ENCODE peak calls at places on chromosome 17, in six cellular contexts. One of them, this sample, is unnamed.
A peak's percentile ranks its signal among the peaks of the same experiment; 100 is the strongest.

GRCh38 chr17:60747069-60747808 is 69.6 kb downstream of the BCAS3 start:
- DNase-seq in GM12878: no peak
- DNase-seq in Peyer's patch: no peak
- DNase-seq in iPS DF 6.9: peak; percentile 5
- DNase-seq in GM12892: no peak
- DNase-seq in stimulated activated naive CD8-positive, alpha-beta T cell treated with anti-CD3 and anti-CD28 coated beads, Interleukin-15, Interleukin-2, amounts not matched to agents 100 U/mL and 50 U/mL, for 24 hours: no peak
- DNase-seq in this sample: no peak

GRCh38 chr17:37068266-37068665 is 119.5 kb downstream of the AATF start:
- DNase-seq in GM12878: no peak
- DNase-seq in Peyer's patch: peak; percentile 55
- DNase-seq in iPS DF 6.9: no peak
- DNase-seq in GM12892: no peak
- DNase-seq in stimulated activated naive CD8-positive, alpha-beta T cell treated with anti-CD3 and anti-CD28 coated beads, Interleukin-15, Interleukin-2, amounts not matched to agents 100 U/mL and 50 U/mL, for 24 hours: no peak
- DNase-seq in this sample: no peak

GRCh38 chr17:40323731-40324650 is 15.0 kb downstream of the RARA start:
- DNase-seq in GM12878: no peak
- DNase-seq in Peyer's patch: peak; percentile 73
- DNase-seq in iPS DF 6.9: no peak
- DNase-seq in GM12892: no peak
- DNase-seq in stimulated activated naive CD8-positive, alpha-beta T cell treated with anti-CD3 and anti-CD28 coated beads, Interleukin-15, Interleukin-2, amounts not matched to agents 100 U/mL and 50 U/mL, for 24 hours: peak; percentile 81
- DNase-seq in this sample: peak; percentile 50

GRCh38 chr17:69525920-69526841 is 111.7 kb downstream of the MAP2K6 start:
- DNase-seq in GM12878: no peak
- DNase-seq in Peyer's patch: peak; percentile 81
- DNase-seq in iPS DF 6.9: peak; percentile 35
- DNase-seq in GM12892: no peak
- DNase-seq in stimulated activated naive CD8-positive, alpha-beta T cell treated with anti-CD3 and anti-CD28 coated beads, Interleukin-15, Interleukin-2, amounts not matched to agents 100 U/mL and 50 U/mL, for 24 hours: no peak
- DNase-seq in this sample: peak; percentile 24

GRCh38 chr17:82835766-82836512 is 3.9 kb downstream of the ZNF750 start:
- DNase-seq in GM12878: no peak
- DNase-seq in Peyer's patch: no peak
- DNase-seq in iPS DF 6.9: no peak
- DNase-seq in GM12892: no peak
- DNase-seq in stimulated activated naive CD8-positive, alpha-beta T cell treated with anti-CD3 and anti-CD28 coated beads, Interleukin-15, Interleukin-2, amounts not matched to agents 100 U/mL and 50 U/mL, for 24 hours: no peak
- DNase-seq in this sample: no peak

GRCh38 chr17:1929896-1930750 is 95.0 kb downstream of the RTN4RL1 start:
- DNase-seq in GM12878: no peak
- DNase-seq in Peyer's patch: no peak
- DNase-seq in iPS DF 6.9: no peak
- DNase-seq in GM12892: no peak
- DNase-seq in stimulated activated naive CD8-positive, alpha-beta T cell treated with anti-CD3 and anti-CD28 coated beads, Interleukin-15, Interleukin-2, amounts not matched to agents 100 U/mL and 50 U/mL, for 24 hours: no peak
- DNase-seq in this sample: no peak

GRCh38 chr17:75754378-75755204 is 10.4 kb downstream of the GALK1 start:
- DNase-seq in GM12878: no peak
- DNase-seq in Peyer's patch: no peak
- DNase-seq in iPS DF 6.9: no peak
- DNase-seq in GM12892: no peak
- DNase-seq in stimulated activated naive CD8-positive, alpha-beta T cell treated with anti-CD3 and anti-CD28 coated beads, Interleukin-15, Interleukin-2, amounts not matched to agents 100 U/mL and 50 U/mL, for 24 hours: no peak
- DNase-seq in this sample: no peak

GRCh38 chr17:69075823-69076222 is 15.1 kb upstream of the ABCA9 start:
- DNase-seq in GM12878: no peak
- DNase-seq in Peyer's patch: no peak
- DNase-seq in iPS DF 6.9: no peak
- DNase-seq in GM12892: no peak
- DNase-seq in stimulated activated naive CD8-positive, alpha-beta T cell treated with anti-CD3 and anti-CD28 coated beads, Interleukin-15, Interleukin-2, amounts not matched to agents 100 U/mL and 50 U/mL, for 24 hours: no peak
- DNase-seq in this sample: no peak

GRCh38 chr17:41523787-41524186 is 4.3 kb downstream of the KRT19 start:
- DNase-seq in GM12878: no peak
- DNase-seq in Peyer's patch: peak; percentile 61
- DNase-seq in iPS DF 6.9: no peak
- DNase-seq in GM12892: no peak
- DNase-seq in stimulated activated naive CD8-positive, alpha-beta T cell treated with anti-CD3 and anti-CD28 coated beads, Interleukin-15, Interleukin-2, amounts not matched to agents 100 U/mL and 50 U/mL, for 24 hours: no peak
- DNase-seq in this sample: no peak

GRCh38 chr17:33686171-33686570 is 393.1 kb upstream of the ASIC2 start:
- DNase-seq in GM12878: no peak
- DNase-seq in Peyer's patch: no peak
- DNase-seq in iPS DF 6.9: peak; percentile 18
- DNase-seq in GM12892: peak; percentile 20
- DNase-seq in stimulated activated naive CD8-positive, alpha-beta T cell treated with anti-CD3 and anti-CD28 coated beads, Interleukin-15, Interleukin-2, amounts not matched to agents 100 U/mL and 50 U/mL, for 24 hours: peak; percentile 20
- DNase-seq in this sample: peak; percentile 35

GRCh38 chr17:71032746-71033273 is 863.5 kb downstream of the KCNJ2 start:
- DNase-seq in GM12878: no peak
- DNase-seq in Peyer's patch: no peak
- DNase-seq in iPS DF 6.9: peak; percentile 92
- DNase-seq in GM12892: no peak
- DNase-seq in stimulated activated naive CD8-positive, alpha-beta T cell treated with anti-CD3 and anti-CD28 coated beads, Interleukin-15, Interleukin-2, amounts not matched to agents 100 U/mL and 50 U/mL, for 24 hours: no peak
- DNase-seq in this sample: no peak

GRCh38 chr17:77915594-77916021 is 42.9 kb upstream of the TNRC6C start:
- DNase-seq in GM12878: no peak
- DNase-seq in Peyer's patch: no peak
- DNase-seq in iPS DF 6.9: no peak
- DNase-seq in GM12892: no peak
- DNase-seq in stimulated activated naive CD8-positive, alpha-beta T cell treated with anti-CD3 and anti-CD28 coated beads, Interleukin-15, Interleukin-2, amounts not matched to agents 100 U/mL and 50 U/mL, for 24 hours: no peak
- DNase-seq in this sample: no peak

GRCh38 chr17:29726721-29727252 is 104.1 kb upstream of the CORO6 start:
- DNase-seq in GM12878: peak; percentile 55
- DNase-seq in Peyer's patch: no peak
- DNase-seq in iPS DF 6.9: no peak
- DNase-seq in GM12892: no peak
- DNase-seq in stimulated activated naive CD8-positive, alpha-beta T cell treated with anti-CD3 and anti-CD28 coated beads, Interleukin-15, Interleukin-2, amounts not matched to agents 100 U/mL and 50 U/mL, for 24 hours: no peak
- DNase-seq in this sample: peak; percentile 43

GRCh38 chr17:52201764-52202571 is 43.5 kb upstream of the CA10 start:
- DNase-seq in GM12878: no peak
- DNase-seq in Peyer's patch: no peak
- DNase-seq in iPS DF 6.9: no peak
- DNase-seq in GM12892: no peak
- DNase-seq in stimulated activated naive CD8-positive, alpha-beta T cell treated with anti-CD3 and anti-CD28 coated beads, Interleukin-15, Interleukin-2, amounts not matched to agents 100 U/mL and 50 U/mL, for 24 hours: no peak
- DNase-seq in this sample: no peak

GRCh38 chr17:56833023-56833811 is 503 bp downstream of the C17orf67 start:
- DNase-seq in GM12878: peak; percentile 20
- DNase-seq in Peyer's patch: peak; percentile 90
- DNase-seq in iPS DF 6.9: no peak
- DNase-seq in GM12892: peak; percentile 43
- DNase-seq in stimulated activated naive CD8-positive, alpha-beta T cell treated with anti-CD3 and anti-CD28 coated beads, Interleukin-15, Interleukin-2, amounts not matched to agents 100 U/mL and 50 U/mL, for 24 hours: peak; percentile 68
- DNase-seq in this sample: peak; percentile 83

GRCh38 chr17:49968380-49969133 is 433 bp upstream of the DLX4 start:
- DNase-seq in GM12878: no peak
- DNase-seq in Peyer's patch: peak; percentile 73
- DNase-seq in iPS DF 6.9: no peak
- DNase-seq in GM12892: peak; percentile 84
- DNase-seq in stimulated activated naive CD8-positive, alpha-beta T cell treated with anti-CD3 and anti-CD28 coated beads, Interleukin-15, Interleukin-2, amounts not matched to agents 100 U/mL and 50 U/mL, for 24 hours: peak; percentile 85
- DNase-seq in this sample: no peak

GRCh38 chr17:39757176-39757662 is 19.5 kb downstream of the GRB7 start:
- DNase-seq in GM12878: no peak
- DNase-seq in Peyer's patch: peak; percentile 32
- DNase-seq in iPS DF 6.9: no peak
- DNase-seq in GM12892: no peak
- DNase-seq in stimulated activated naive CD8-positive, alpha-beta T cell treated with anti-CD3 and anti-CD28 coated beads, Interleukin-15, Interleukin-2, amounts not matched to agents 100 U/mL and 50 U/mL, for 24 hours: peak; percentile 9
- DNase-seq in this sample: no peak

GRCh38 chr17:2883544-2884203 is 87.4 kb downstream of the RAP1GAP2 start:
- DNase-seq in GM12878: no peak
- DNase-seq in Peyer's patch: no peak
- DNase-seq in iPS DF 6.9: no peak
- DNase-seq in GM12892: no peak
- DNase-seq in stimulated activated naive CD8-positive, alpha-beta T cell treated with anti-CD3 and anti-CD28 coated beads, Interleukin-15, Interleukin-2, amounts not matched to agents 100 U/mL and 50 U/mL, for 24 hours: no peak
- DNase-seq in this sample: no peak

GRCh38 chr17:18033442-18034099 is 5.4 kb downstream of the ATPAF2 start:
- DNase-seq in GM12878: peak; percentile 67
- DNase-seq in Peyer's patch: peak; percentile 79
- DNase-seq in iPS DF 6.9: peak; percentile 52
- DNase-seq in GM12892: peak; percentile 63
- DNase-seq in stimulated activated naive CD8-positive, alpha-beta T cell treated with anti-CD3 and anti-CD28 coated beads, Interleukin-15, Interleukin-2, amounts not matched to agents 100 U/mL and 50 U/mL, for 24 hours: peak; percentile 42
- DNase-seq in this sample: peak; percentile 68